ENCODE peak calls at places on chromosome 21, in nine cellular contexts. One of them, this sample, is unnamed.
A peak's percentile ranks its signal among the peaks of the same experiment; 100 is the strongest.

GRCh38 chr21:45643021-45643980 is at the start of gene PCBP3:
- DNase-seq in astrocyte of the cerebellum: peak; percentile 84
- DNase-seq in prostate gland: peak; percentile 93
- DNase-seq in GM10248: peak; percentile 89
- DNase-seq in glutamatergic neuron: peak; percentile 99
- DNase-seq in upper lobe of right lung: peak; percentile 99
- DNase-seq in AG10803: peak; percentile 92
- DNase-seq in psoas muscle: peak; percentile 90
- DNase-seq in activated CD8-positive, alpha-beta T cell treated with anti-CD3 and anti-CD28 coated beads for 36 hours: peak; percentile 98
- DNase-seq in this sample: peak; percentile 96

GRCh38 chr21:22263890-22264289 is 1265.7 kb downstream of the NCAM2 start:
- DNase-seq in astrocyte of the cerebellum: no peak
- DNase-seq in prostate gland: no peak
- DNase-seq in GM10248: no peak
- DNase-seq in glutamatergic neuron: no peak
- DNase-seq in upper lobe of right lung: no peak
- DNase-seq in AG10803: no peak
- DNase-seq in psoas muscle: peak; percentile 23
- DNase-seq in activated CD8-positive, alpha-beta T cell treated with anti-CD3 and anti-CD28 coated beads for 36 hours: no peak
- DNase-seq in this sample: no peak

GRCh38 chr21:15250384-15250783 is 185.6 kb upstream of the NRIP1 start:
- DNase-seq in astrocyte of the cerebellum: no peak
- DNase-seq in prostate gland: no peak
- DNase-seq in GM10248: no peak
- DNase-seq in glutamatergic neuron: no peak
- DNase-seq in upper lobe of right lung: no peak
- DNase-seq in AG10803: no peak
- DNase-seq in psoas muscle: no peak
- DNase-seq in activated CD8-positive, alpha-beta T cell treated with anti-CD3 and anti-CD28 coated beads for 36 hours: no peak
- DNase-seq in this sample: no peak

GRCh38 chr21:32921632-32922230 is 104.0 kb upstream of the OLIG2 start:
- DNase-seq in astrocyte of the cerebellum: no peak
- DNase-seq in prostate gland: no peak
- DNase-seq in GM10248: peak; percentile 29
- DNase-seq in glutamatergic neuron: peak; percentile 50
- DNase-seq in upper lobe of right lung: peak; percentile 72
- DNase-seq in AG10803: no peak
- DNase-seq in psoas muscle: no peak
- DNase-seq in activated CD8-positive, alpha-beta T cell treated with anti-CD3 and anti-CD28 coated beads for 36 hours: peak; percentile 67
- DNase-seq in this sample: no peak

GRCh38 chr21:35861656-35862055 is 198.7 kb downstream of the SETD4 start:
- DNase-seq in astrocyte of the cerebellum: no peak
- DNase-seq in prostate gland: no peak
- DNase-seq in GM10248: no peak
- DNase-seq in glutamatergic neuron: no peak
- DNase-seq in upper lobe of right lung: no peak
- DNase-seq in AG10803: peak; percentile 82
- DNase-seq in psoas muscle: no peak
- DNase-seq in activated CD8-positive, alpha-beta T cell treated with anti-CD3 and anti-CD28 coated beads for 36 hours: no peak
- DNase-seq in this sample: no peak

GRCh38 chr21:15775291-15775690 is 45.5 kb downstream of the USP25 start:
- DNase-seq in astrocyte of the cerebellum: no peak
- DNase-seq in prostate gland: no peak
- DNase-seq in GM10248: no peak
- DNase-seq in glutamatergic neuron: no peak
- DNase-seq in upper lobe of right lung: no peak
- DNase-seq in AG10803: no peak
- DNase-seq in psoas muscle: no peak
- DNase-seq in activated CD8-positive, alpha-beta T cell treated with anti-CD3 and anti-CD28 coated beads for 36 hours: no peak
- DNase-seq in this sample: no peak

GRCh38 chr21:42534901-42535378 is 21.3 kb downstream of the SLC37A1 start:
- DNase-seq in astrocyte of the cerebellum: no peak
- DNase-seq in prostate gland: no peak
- DNase-seq in GM10248: peak; percentile 69
- DNase-seq in glutamatergic neuron: no peak
- DNase-seq in upper lobe of right lung: no peak
- DNase-seq in AG10803: no peak
- DNase-seq in psoas muscle: no peak
- DNase-seq in activated CD8-positive, alpha-beta T cell treated with anti-CD3 and anti-CD28 coated beads for 36 hours: no peak
- DNase-seq in this sample: peak; percentile 71

GRCh38 chr21:29372063-29372802 is 73.5 kb downstream of the BACH1 start:
- DNase-seq in astrocyte of the cerebellum: peak; percentile 81
- DNase-seq in prostate gland: peak; percentile 76
- DNase-seq in GM10248: peak; percentile 68
- DNase-seq in glutamatergic neuron: no peak
- DNase-seq in upper lobe of right lung: no peak
- DNase-seq in AG10803: peak; percentile 77
- DNase-seq in psoas muscle: no peak
- DNase-seq in activated CD8-positive, alpha-beta T cell treated with anti-CD3 and anti-CD28 coated beads for 36 hours: peak; percentile 66
- DNase-seq in this sample: peak; percentile 73

GRCh38 chr21:35088235-35088865 is 39.2 kb upstream of the RUNX1 start:
- DNase-seq in astrocyte of the cerebellum: no peak
- DNase-seq in prostate gland: no peak
- DNase-seq in GM10248: no peak
- DNase-seq in glutamatergic neuron: no peak
- DNase-seq in upper lobe of right lung: no peak
- DNase-seq in AG10803: no peak
- DNase-seq in psoas muscle: no peak
- DNase-seq in activated CD8-positive, alpha-beta T cell treated with anti-CD3 and anti-CD28 coated beads for 36 hours: no peak
- DNase-seq in this sample: no peak

GRCh38 chr21:44379991-44380865 is 26.8 kb downstream of the TRPM2 start:
- DNase-seq in astrocyte of the cerebellum: no peak
- DNase-seq in prostate gland: no peak
- DNase-seq in GM10248: no peak
- DNase-seq in glutamatergic neuron: no peak
- DNase-seq in upper lobe of right lung: peak; percentile 57
- DNase-seq in AG10803: no peak
- DNase-seq in psoas muscle: peak; percentile 27
- DNase-seq in activated CD8-positive, alpha-beta T cell treated with anti-CD3 and anti-CD28 coated beads for 36 hours: no peak
- DNase-seq in this sample: no peak

GRCh38 chr21:44753357-44753756 is 42.0 kb upstream of the TSPEAR start:
- DNase-seq in astrocyte of the cerebellum: no peak
- DNase-seq in prostate gland: no peak
- DNase-seq in GM10248: no peak
- DNase-seq in glutamatergic neuron: no peak
- DNase-seq in upper lobe of right lung: peak; percentile 47
- DNase-seq in AG10803: no peak
- DNase-seq in psoas muscle: no peak
- DNase-seq in activated CD8-positive, alpha-beta T cell treated with anti-CD3 and anti-CD28 coated beads for 36 hours: no peak
- DNase-seq in this sample: no peak

GRCh38 chr21:34764715-34765284 is 96.0 kb downstream of the CLIC6 start:
- DNase-seq in astrocyte of the cerebellum: no peak
- DNase-seq in prostate gland: no peak
- DNase-seq in GM10248: no peak
- DNase-seq in glutamatergic neuron: no peak
- DNase-seq in upper lobe of right lung: no peak
- DNase-seq in AG10803: no peak
- DNase-seq in psoas muscle: no peak
- DNase-seq in activated CD8-positive, alpha-beta T cell treated with anti-CD3 and anti-CD28 coated beads for 36 hours: no peak
- DNase-seq in this sample: no peak

GRCh38 chr21:46369520-46370235 is 45.7 kb downstream of the PCNT start:
- DNase-seq in astrocyte of the cerebellum: no peak
- DNase-seq in prostate gland: no peak
- DNase-seq in GM10248: peak; percentile 52
- DNase-seq in glutamatergic neuron: no peak
- DNase-seq in upper lobe of right lung: no peak
- DNase-seq in AG10803: no peak
- DNase-seq in psoas muscle: no peak
- DNase-seq in activated CD8-positive, alpha-beta T cell treated with anti-CD3 and anti-CD28 coated beads for 36 hours: peak; percentile 17
- DNase-seq in this sample: peak; percentile 68

GRCh38 chr21:41932576-41933258 is 21.1 kb downstream of the C2CD2 start:
- DNase-seq in astrocyte of the cerebellum: no peak
- DNase-seq in prostate gland: peak; percentile 56
- DNase-seq in GM10248: no peak
- DNase-seq in glutamatergic neuron: no peak
- DNase-seq in upper lobe of right lung: no peak
- DNase-seq in AG10803: peak; percentile 54
- DNase-seq in psoas muscle: no peak
- DNase-seq in activated CD8-positive, alpha-beta T cell treated with anti-CD3 and anti-CD28 coated beads for 36 hours: no peak
- DNase-seq in this sample: no peak

GRCh38 chr21:20790113-20790512 is 208.1 kb upstream of the NCAM2 start:
- DNase-seq in astrocyte of the cerebellum: no peak
- DNase-seq in prostate gland: no peak
- DNase-seq in GM10248: no peak
- DNase-seq in glutamatergic neuron: no peak
- DNase-seq in upper lobe of right lung: no peak
- DNase-seq in AG10803: no peak
- DNase-seq in psoas muscle: no peak
- DNase-seq in activated CD8-positive, alpha-beta T cell treated with anti-CD3 and anti-CD28 coated beads for 36 hours: no peak
- DNase-seq in this sample: no peak

GRCh38 chr21:39348040-39348354 is 891 bp downstream of the HMGN1 start:
- DNase-seq in astrocyte of the cerebellum: no peak
- DNase-seq in prostate gland: no peak
- DNase-seq in GM10248: no peak
- DNase-seq in glutamatergic neuron: no peak
- DNase-seq in upper lobe of right lung: no peak
- DNase-seq in AG10803: no peak
- DNase-seq in psoas muscle: no peak
- DNase-seq in activated CD8-positive, alpha-beta T cell treated with anti-CD3 and anti-CD28 coated beads for 36 hours: no peak
- DNase-seq in this sample: no peak

GRCh38 chr21:43361127-43361492 is 65.8 kb downstream of the SIK1 start:
- DNase-seq in astrocyte of the cerebellum: no peak
- DNase-seq in prostate gland: peak; percentile 67
- DNase-seq in GM10248: no peak
- DNase-seq in glutamatergic neuron: peak; percentile 36
- DNase-seq in upper lobe of right lung: no peak
- DNase-seq in AG10803: peak; percentile 64
- DNase-seq in psoas muscle: peak; percentile 79
- DNase-seq in activated CD8-positive, alpha-beta T cell treated with anti-CD3 and anti-CD28 coated beads for 36 hours: peak; percentile 41
- DNase-seq in this sample: no peak

GRCh38 chr21:45478115-45478801 is 64.0 kb downstream of the SLC19A1 start:
- DNase-seq in astrocyte of the cerebellum: peak; percentile 34
- DNase-seq in prostate gland: peak; percentile 57
- DNase-seq in GM10248: peak; percentile 86
- DNase-seq in glutamatergic neuron: peak; percentile 84
- DNase-seq in upper lobe of right lung: peak; percentile 82
- DNase-seq in AG10803: peak; percentile 56
- DNase-seq in psoas muscle: peak; percentile 75
- DNase-seq in activated CD8-positive, alpha-beta T cell treated with anti-CD3 and anti-CD28 coated beads for 36 hours: peak; percentile 89
- DNase-seq in this sample: peak; percentile 90

GRCh38 chr21:37909936-37910335 is 6.3 kb downstream of the KCNJ6 start:
- DNase-seq in astrocyte of the cerebellum: no peak
- DNase-seq in prostate gland: no peak
- DNase-seq in GM10248: no peak
- DNase-seq in glutamatergic neuron: no peak
- DNase-seq in upper lobe of right lung: no peak
- DNase-seq in AG10803: no peak
- DNase-seq in psoas muscle: no peak
- DNase-seq in activated CD8-positive, alpha-beta T cell treated with anti-CD3 and anti-CD28 coated beads for 36 hours: no peak
- DNase-seq in this sample: no peak
- TF ChIP-seq CTCF in astrocyte of the cerebellum: peak; percentile 23
- TF ChIP-seq CTCF in prostate gland: no peak
- TF ChIP-seq CTCF in GM10248: no peak
- TF ChIP-seq CTCF in glutamatergic neuron: peak; percentile 40
- TF ChIP-seq CTCF in upper lobe of right lung: no peak
- TF ChIP-seq CTCF in AG10803: peak; percentile 9
- TF ChIP-seq CTCF in psoas muscle: no peak
- TF ChIP-seq CTCF in activated CD8-positive, alpha-beta T cell treated with anti-CD3 and anti-CD28 coated beads for 36 hours: no peak
- TF ChIP-seq CTCF in this sample: no peak

GRCh38 chr21:40847956-40848355 is 998 bp upstream of the DSCAM start:
- DNase-seq in astrocyte of the cerebellum: no peak
- DNase-seq in prostate gland: no peak
- DNase-seq in GM10248: no peak
- DNase-seq in glutamatergic neuron: peak; percentile 31
- DNase-seq in upper lobe of right lung: no peak
- DNase-seq in AG10803: no peak
- DNase-seq in psoas muscle: no peak
- DNase-seq in activated CD8-positive, alpha-beta T cell treated with anti-CD3 and anti-CD28 coated beads for 36 hours: no peak
- DNase-seq in this sample: no peak

GRCh38 chr21:40850071-40850470 is 3.1 kb upstream of the DSCAM start:
- DNase-seq in astrocyte of the cerebellum: no peak
- DNase-seq in prostate gland: no peak
- DNase-seq in GM10248: no peak
- DNase-seq in glutamatergic neuron: no peak
- DNase-seq in upper lobe of right lung: no peak
- DNase-seq in AG10803: no peak
- DNase-seq in psoas muscle: no peak
- DNase-seq in activated CD8-positive, alpha-beta T cell treated with anti-CD3 and anti-CD28 coated beads for 36 hours: no peak
- DNase-seq in this sample: no peak

GRCh38 chr21:40853956-40854688 is 7.2 kb upstream of the DSCAM start:
- DNase-seq in astrocyte of the cerebellum: no peak
- DNase-seq in prostate gland: no peak
- DNase-seq in GM10248: no peak
- DNase-seq in glutamatergic neuron: no peak
- DNase-seq in upper lobe of right lung: no peak
- DNase-seq in AG10803: no peak
- DNase-seq in psoas muscle: no peak
- DNase-seq in activated CD8-positive, alpha-beta T cell treated with anti-CD3 and anti-CD28 coated beads for 36 hours: no peak
- DNase-seq in this sample: no peak

GRCh38 chr21:40851749-40852148 is 4.8 kb upstream of the DSCAM start:
- DNase-seq in astrocyte of the cerebellum: no peak
- DNase-seq in prostate gland: no peak
- DNase-seq in GM10248: no peak
- DNase-seq in glutamatergic neuron: no peak
- DNase-seq in upper lobe of right lung: no peak
- DNase-seq in AG10803: no peak
- DNase-seq in psoas muscle: no peak
- DNase-seq in activated CD8-positive, alpha-beta T cell treated with anti-CD3 and anti-CD28 coated beads for 36 hours: no peak
- DNase-seq in this sample: no peak

GRCh38 chr21:40852563-40852962 is 5.6 kb upstream of the DSCAM start:
- DNase-seq in astrocyte of the cerebellum: no peak
- DNase-seq in prostate gland: no peak
- DNase-seq in GM10248: no peak
- DNase-seq in glutamatergic neuron: no peak
- DNase-seq in upper lobe of right lung: no peak
- DNase-seq in AG10803: no peak
- DNase-seq in psoas muscle: no peak
- DNase-seq in activated CD8-positive, alpha-beta T cell treated with anti-CD3 and anti-CD28 coated beads for 36 hours: no peak
- DNase-seq in this sample: no peak
- TF ChIP-seq CTCF in astrocyte of the cerebellum: no peak
- TF ChIP-seq CTCF in prostate gland: no peak
- TF ChIP-seq CTCF in GM10248: no peak
- TF ChIP-seq CTCF in glutamatergic neuron: no peak
- TF ChIP-seq CTCF in upper lobe of right lung: no peak
- TF ChIP-seq CTCF in AG10803: no peak
- TF ChIP-seq CTCF in psoas muscle: no peak
- TF ChIP-seq CTCF in activated CD8-positive, alpha-beta T cell treated with anti-CD3 and anti-CD28 coated beads for 36 hours: no peak
- TF ChIP-seq CTCF in this sample: no peak

GRCh38 chr21:26833460-26833939 is 11.7 kb downstream of the ADAMTS1 start:
- DNase-seq in astrocyte of the cerebellum: no peak
- DNase-seq in prostate gland: no peak
- DNase-seq in GM10248: no peak
- DNase-seq in glutamatergic neuron: no peak
- DNase-seq in upper lobe of right lung: no peak
- DNase-seq in AG10803: no peak
- DNase-seq in psoas muscle: no peak
- DNase-seq in activated CD8-positive, alpha-beta T cell treated with anti-CD3 and anti-CD28 coated beads for 36 hours: no peak
- DNase-seq in this sample: no peak
- TF ChIP-seq CTCF in astrocyte of the cerebellum: no peak
- TF ChIP-seq CTCF in prostate gland: no peak
- TF ChIP-seq CTCF in GM10248: no peak
- TF ChIP-seq CTCF in glutamatergic neuron: no peak
- TF ChIP-seq CTCF in upper lobe of right lung: no peak
- TF ChIP-seq CTCF in AG10803: no peak
- TF ChIP-seq CTCF in psoas muscle: no peak
- TF ChIP-seq CTCF in activated CD8-positive, alpha-beta T cell treated with anti-CD3 and anti-CD28 coated beads for 36 hours: no peak
- TF ChIP-seq CTCF in this sample: no peak

DNA sequence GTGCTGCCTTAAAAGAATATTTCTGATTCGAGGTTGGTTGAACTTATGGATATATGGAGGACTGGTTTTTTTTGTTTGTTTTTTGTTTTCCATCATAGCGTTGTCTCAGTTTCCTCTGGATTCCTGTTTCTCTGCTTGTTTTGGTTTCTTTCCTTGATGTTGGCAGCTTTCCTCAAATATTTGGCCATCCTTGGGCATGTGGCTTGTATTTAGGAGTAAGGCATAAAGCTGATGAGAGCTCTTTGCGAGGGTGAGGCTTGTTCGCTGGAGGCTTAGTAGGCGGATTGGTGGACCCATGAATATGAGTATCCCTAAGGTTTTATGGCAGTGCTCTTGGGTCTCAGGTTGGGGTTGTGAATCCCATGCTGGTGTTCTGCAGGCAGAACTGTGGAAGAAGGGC is 22.9 kb downstream of the DYRK1A start:
- DNase-seq in astrocyte of the cerebellum: no peak
- DNase-seq in prostate gland: no peak
- DNase-seq in GM10248: no peak
- DNase-seq in glutamatergic neuron: no peak
- DNase-seq in upper lobe of right lung: no peak
- DNase-seq in AG10803: peak; percentile 61
- DNase-seq in psoas muscle: no peak
- DNase-seq in activated CD8-positive, alpha-beta T cell treated with anti-CD3 and anti-CD28 coated beads for 36 hours: no peak
- DNase-seq in this sample: no peak
- TF ChIP-seq CTCF in astrocyte of the cerebellum: no peak
- TF ChIP-seq CTCF in prostate gland: no peak
- TF ChIP-seq CTCF in GM10248: no peak
- TF ChIP-seq CTCF in glutamatergic neuron: no peak
- TF ChIP-seq CTCF in upper lobe of right lung: no peak
- TF ChIP-seq CTCF in AG10803: no peak
- TF ChIP-seq CTCF in psoas muscle: no peak
- TF ChIP-seq CTCF in activated CD8-positive, alpha-beta T cell treated with anti-CD3 and anti-CD28 coated beads for 36 hours: no peak
- TF ChIP-seq CTCF in this sample: no peak